ENCODE peak calls at places on chromosome 3, in six cellular contexts. W is choroid plexus epithelial cell, J is SJSA1, V is coronary artery, F is HFF-Myc, Y is ovary. Q is an unnamed sample.

GRCh38 chr3:134485075-134485536 is 679 bp downstream of the ANAPC13 start:
- DNase-seq in W (peak; percentile 39), J (no peak), V (no peak), F (no peak), Y (peak; percentile 35), Q (no peak)

GRCh38 chr3:66822059-66823009 is 175.8 kb upstream of the KBTBD8 start:
- DNase-seq in W (peak; percentile 84), J (peak; percentile 57), V (no peak), F (peak; percentile 46), Y (peak; percentile 62), Q (no peak)

GRCh38 chr3:43647331-43648166 is 25.7 kb upstream of the ANO10 start:
- DNase-seq in W (peak; percentile 6), J (no peak), V (no peak), F (no peak), Y (no peak), Q (no peak)

GRCh38 chr3:50194128-50194902 is 2.9 kb downstream of the GNAT1 start:
- DNase-seq in W (peak; percentile 69), J (no peak), V (no peak), F (no peak), Y (peak; percentile 78), Q (peak; percentile 25)

GRCh38 chr3:24388159-24388558 is 106.5 kb downstream of the THRB start:
- DNase-seq in W (no peak), J (no peak), V (no peak), F (no peak), Y (no peak), Q (no peak)

GRCh38 chr3:196810963-196811581 is 56.6 kb upstream of the SENP5 start:
- DNase-seq in W (no peak), J (no peak), V (no peak), F (no peak), Y (no peak), Q (no peak)

GRCh38 chr3:155096303-155097008 is 16.3 kb downstream of the MME start:
- DNase-seq in W (no peak), J (no peak), V (no peak), F (no peak), Y (no peak), Q (no peak)

GRCh38 chr3:183153210-183153950 is 9.2 kb downstream of the LAMP3 start:
- DNase-seq in W (no peak), J (no peak), V (no peak), F (no peak), Y (no peak), Q (no peak)

GRCh38 chr3:114456742-114457141 is 162.9 kb downstream of the TIGIT start:
- DNase-seq in W (no peak), J (no peak), V (no peak), F (no peak), Y (no peak), Q (no peak)

GRCh38 chr3:98786364-98786930 is 23.3 kb downstream of the ST3GAL6 start:
- DNase-seq in W (peak; percentile 65), J (no peak), V (no peak), F (no peak), Y (no peak), Q (no peak)

GRCh38 chr3:172808969-172809546 is 58.5 kb downstream of the ECT2 start:
- DNase-seq in W (peak; percentile 80), J (no peak), V (no peak), F (peak; percentile 12), Y (no peak), Q (peak; percentile 7)

GRCh38 chr3:55329849-55330248 is 157.3 kb downstream of the WNT5A start:
- DNase-seq in W (peak; percentile 95), J (no peak), V (no peak), F (peak; percentile 53), Y (no peak), Q (peak; percentile 82)

GRCh38 chr3:55286695-55287094 is 200.4 kb downstream of the WNT5A start:
- DNase-seq in W (no peak), J (no peak), V (no peak), F (no peak), Y (no peak), Q (no peak)

GRCh38 chr3:122284486-122284885 is 40.6 kb upstream of the CSTA start:
- DNase-seq in W (no peak), J (no peak), V (no peak), F (no peak), Y (no peak), Q (no peak)

GRCh38 chr3:81749285-81749684 is 12.2 kb downstream of the GBE1 start:
- DNase-seq in W (peak; percentile 59), J (no peak), V (no peak), F (no peak), Y (no peak), Q (no peak)

GRCh38 chr3:169144691-169145090 is 518.8 kb downstream of the MECOM start:
- DNase-seq in W (no peak), J (no peak), V (no peak), F (no peak), Y (no peak), Q (no peak)

GRCh38 chr3:11845661-11846060 is 1.0 kb downstream of the TAMM41 start:
- DNase-seq in W (no peak), J (no peak), V (no peak), F (no peak), Y (no peak), Q (no peak)

GRCh38 chr3:77530870-77531269 is 491.0 kb downstream of the ROBO2 start:
- DNase-seq in W (no peak), J (no peak), V (no peak), F (peak; percentile 69), Y (no peak), Q (no peak)

GRCh38 chr3:130820976-130821375 is 72.9 kb upstream of the ATP2C1 start:
- DNase-seq in W (peak; percentile 52), J (no peak), V (no peak), F (peak; percentile 4), Y (no peak), Q (peak; percentile 26)

GRCh38 chr3:14218355-14218754 is 39.7 kb downstream of the LSM3 start:
- DNase-seq in W (no peak), J (no peak), V (no peak), F (no peak), Y (no peak), Q (no peak)

GRCh38 chr3:14214764-14215163 is 36.1 kb downstream of the LSM3 start:
- DNase-seq in W (no peak), J (no peak), V (no peak), F (no peak), Y (no peak), Q (no peak)

GRCh38 chr3:14212032-14212431 is 33.4 kb downstream of the LSM3 start:
- DNase-seq in W (no peak), J (no peak), V (no peak), F (no peak), Y (no peak), Q (no peak)

GRCh38 chr3:14213066-14213774 is 34.6 kb downstream of the LSM3 start:
- DNase-seq in W (no peak), J (no peak), V (no peak), F (no peak), Y (no peak), Q (no peak)

DNA sequence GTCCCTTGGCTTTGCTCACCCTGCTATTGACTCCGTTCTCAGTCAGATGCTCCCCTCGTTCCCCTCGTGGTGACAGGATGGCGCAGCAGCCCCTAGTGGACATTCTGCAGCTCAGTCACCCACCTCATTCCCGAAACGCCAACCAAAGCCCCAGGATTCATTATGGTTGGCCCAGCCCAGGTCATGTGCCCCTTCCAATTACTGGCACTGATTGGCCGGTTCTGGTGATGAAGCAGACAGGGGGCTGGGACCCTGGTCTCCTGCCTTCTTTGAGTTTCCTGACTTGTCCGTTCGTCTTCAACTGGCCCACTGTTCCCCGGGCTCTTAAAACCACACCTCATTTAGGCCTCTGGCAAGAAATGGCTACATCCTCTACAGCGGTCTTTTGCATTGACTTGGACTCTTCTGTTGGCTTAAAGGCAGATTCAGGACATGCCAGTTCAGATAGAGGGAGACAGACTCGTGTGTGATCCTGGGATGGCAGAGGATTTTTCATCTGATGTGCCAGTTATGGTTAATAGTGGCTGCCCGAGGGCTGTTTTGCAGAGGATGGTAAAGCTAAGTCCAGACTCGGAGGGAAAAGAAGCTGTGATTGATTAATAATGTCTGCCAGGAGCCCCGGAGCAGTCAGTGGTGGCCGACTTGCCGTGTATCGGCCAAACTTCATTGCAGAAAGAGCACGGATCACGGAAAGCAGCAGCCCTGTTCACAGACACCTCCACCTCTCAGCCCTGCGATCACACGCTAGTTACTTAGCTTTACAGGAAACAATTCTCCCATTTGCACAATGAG is 37.8 kb downstream of the LSM3 start:
- DNase-seq in W (peak; percentile 88), J (no peak), V (no peak), F (no peak), Y (no peak), Q (no peak)
- H3K4me3 ChIP-seq in W (peak overlapping the region; percentile 40), J (no peak overlapping the region), V (peak overlapping the region; percentile 57), F (no peak overlapping the region), Y (no peak overlapping the region), Q (peak overlapping the region; percentile 36)

DNA sequence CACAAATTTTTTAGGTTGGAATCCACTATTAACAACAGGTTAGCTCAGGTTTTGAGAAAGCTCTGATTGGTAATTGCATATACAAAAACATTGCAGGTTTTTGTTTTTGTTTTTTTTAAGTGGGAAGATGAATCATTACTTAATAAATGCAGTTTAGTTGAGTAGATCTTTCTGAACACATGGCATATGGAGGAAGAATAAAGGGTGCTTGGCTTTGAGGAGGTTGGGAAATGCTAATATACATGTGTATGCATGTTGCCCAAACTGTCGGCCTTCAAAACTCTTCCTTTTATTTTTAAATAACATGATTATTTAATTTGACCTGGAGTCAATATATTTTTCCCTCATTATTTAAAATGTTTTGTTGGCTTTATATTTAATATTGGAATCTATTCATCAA is 32.8 kb downstream of the ZBTB38 start:
- DNase-seq in W (no peak), J (no peak), V (no peak), F (no peak), Y (no peak), Q (no peak)
- H3K4me3 ChIP-seq in W (no peak overlapping the region), J (no peak overlapping the region), V (no peak overlapping the region), F (no peak overlapping the region), Y (no peak overlapping the region), Q (no peak overlapping the region)

DNA sequence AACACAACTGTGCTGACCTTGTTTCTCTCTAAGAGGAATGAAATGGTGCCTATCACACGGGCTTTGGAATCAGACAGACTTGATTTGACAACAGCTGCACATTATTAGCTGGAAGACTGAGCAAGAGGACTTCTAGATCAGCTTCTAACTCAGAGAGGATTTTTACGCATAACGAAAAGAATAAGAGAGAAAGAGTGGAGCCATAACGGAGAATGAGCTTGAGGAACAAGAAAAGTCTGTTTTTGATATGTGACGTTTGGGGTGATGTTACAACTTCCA is 16.0 kb downstream of the HEG1 start:
- DNase-seq in W (no peak), J (no peak), V (no peak), F (no peak), Y (no peak), Q (no peak)
- H3K4me3 ChIP-seq in W (no peak overlapping the region), J (no peak overlapping the region), V (peak overlapping the region; percentile 35), F (no peak overlapping the region), Y (no peak overlapping the region), Q (no peak overlapping the region)

DNA sequence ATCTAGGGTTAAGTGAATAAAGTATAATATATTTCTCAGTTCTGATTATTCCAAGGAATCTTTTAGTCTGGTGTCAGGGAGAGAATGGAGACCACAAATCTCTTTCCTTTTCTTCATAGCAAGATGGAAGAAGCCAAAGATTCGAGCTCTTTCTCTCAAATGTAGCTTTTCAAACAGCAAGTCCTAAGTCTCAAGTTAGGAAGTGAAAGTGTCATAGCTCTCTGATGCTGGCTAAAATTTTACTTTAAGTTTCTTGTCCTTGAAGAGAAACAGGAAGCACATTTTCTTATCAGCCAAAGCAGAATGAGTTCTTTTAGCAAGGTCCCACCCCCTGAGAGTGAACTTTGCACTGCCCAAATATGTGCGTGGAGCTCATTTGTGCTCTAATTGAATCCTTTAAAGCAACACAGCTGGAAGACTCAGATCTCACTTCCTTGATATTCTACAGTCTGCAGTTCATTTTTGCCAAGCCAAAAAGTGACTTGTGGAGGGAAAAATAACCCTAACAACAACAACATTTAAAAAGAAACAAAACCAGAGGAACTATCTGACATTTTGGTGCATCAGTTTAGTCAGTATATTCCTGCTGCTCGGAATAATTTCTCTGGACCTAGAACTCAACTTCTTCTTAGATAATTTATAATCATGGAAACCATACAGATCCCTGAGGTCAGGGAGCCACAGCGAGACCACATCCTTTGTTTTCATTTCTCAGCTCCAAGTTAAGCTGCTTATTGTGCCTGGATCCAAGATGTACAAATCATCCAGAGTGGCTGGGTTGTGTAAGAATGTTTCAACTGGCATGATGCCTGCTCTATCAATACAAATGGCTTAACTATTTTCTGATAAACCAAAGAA is 238.7 kb upstream of the P2RY1 start:
- DNase-seq in W (peak; percentile 87), J (no peak), V (no peak), F (peak; percentile 31), Y (peak; percentile 64), Q (peak; percentile 90)
- H3K4me3 ChIP-seq in W (peak overlapping the region; percentile 18), J (no peak overlapping the region), V (peak overlapping the region; percentile 62), F (no peak overlapping the region), Y (peak overlapping the region; percentile 18), Q (peak overlapping the region; percentile 16)